ENCODE peak calls at places on chromosome 12, in five cellular contexts. E is body of pancreas, D is MM.1S, Q is Peyer's patch, U is HCT116. C is an unnamed sample. For H3K4me1, the result is how much of the 10 kb centered on the place peaks cover.

GRCh38 chr12:49907352-49907751 is 3.7 kb upstream of the FAIM2 start:
- DNase-seq in E (no peak), U (no peak), D (no peak), Q (no peak), C (no peak)

GRCh38 chr12:131092911-131093901 is 139.5 kb downstream of the ADGRD1 start:
- DNase-seq in D (peak), E (peak), U (no peak), Q (peak), C (no peak)

GRCh38 chr12:123761841-123762714 is at the start of gene DNAH10:
- DNase-seq in Q (peak), D (no peak), U (no peak), E (peak), C (no peak)

GRCh38 chr12:102010265-102010994 is 51.4 kb downstream of the WASHC3 start:
- DNase-seq in U (no peak), E (no peak), Q (no peak), D (no peak), C (no peak)

GRCh38 chr12:107491856-107492255 is 193.7 kb upstream of the PWP1 start:
- DNase-seq in U (no peak), D (no peak), E (no peak), Q (no peak), C (no peak)

GRCh38 chr12:51913071-51914033 is 6.0 kb downstream of the ACVRL1 start:
- DNase-seq in U (no peak), Q (no peak), D (no peak), E (no peak), C (no peak)

GRCh38 chr12:131116437-131117117 is 162.9 kb downstream of the ADGRD1 start:
- DNase-seq in E (no peak), U (no peak), Q (peak), D (no peak), C (no peak)

GRCh38 chr12:109534456-109534855 is 38.8 kb downstream of the MMAB start:
- DNase-seq in U (no peak), D (no peak), Q (no peak), E (no peak), C (no peak)

GRCh38 chr12:12922978-12923377 is 29.0 kb downstream of the GPRC5D start:
- DNase-seq in E (no peak), U (no peak), Q (no peak), D (no peak), C (no peak)

GRCh38 chr12:14836336-14837210 is 6.8 kb downstream of the ART4 start:
- DNase-seq in U (no peak), Q (no peak), D (no peak), E (no peak), C (no peak)

GRCh38 chr12:115872919-115873357 is 404.6 kb downstream of the MED13L start:
- DNase-seq in Q (no peak), U (peak), D (no peak), E (peak), C (peak)

GRCh38 chr12:24705741-24706358 is 243.1 kb downstream of the BCAT1 start:
- DNase-seq in E (no peak), Q (no peak), D (peak), U (no peak), C (no peak)

GRCh38 chr12:27101290-27101689 is 18.9 kb upstream of the C12orf71 start:
- DNase-seq in E (no peak), D (no peak), Q (no peak), U (no peak), C (no peak)

GRCh38 chr12:30417697-30418231 is 277.9 kb downstream of the IPO8 start:
- DNase-seq in D (no peak), Q (no peak), E (no peak), U (peak), C (no peak)

GRCh38 chr12:63937381-63938168 is 93.1 kb downstream of the SRGAP1 start:
- DNase-seq in U (no peak), D (no peak), E (no peak), Q (no peak), C (no peak)

GRCh38 chr12:81558031-81558430 is 201.1 kb downstream of the PPFIA2 start:
- DNase-seq in D (no peak), E (no peak), Q (no peak), U (no peak), C (no peak)

GRCh38 chr12:26402648-26403047 is 207.3 kb downstream of the SSPN start:
- DNase-seq in Q (no peak), D (peak), U (peak), E (peak), C (peak)

GRCh38 chr12:66044731-66045130 is 85.8 kb downstream of the LLPH start:
- DNase-seq in Q (no peak), E (no peak), U (no peak), D (no peak), C (no peak)

GRCh38 chr12:12909995-12910391 is 18.6 kb downstream of the GPRC5A start:
- DNase-seq in U (no peak), E (no peak), Q (no peak), D (no peak), C (no peak)

GRCh38 chr12:88944403-88944802 is 364.1 kb upstream of the KITLG start:
- DNase-seq in Q (no peak), E (no peak), U (peak), D (peak), C (no peak)

GRCh38 chr12:6165418-6165817 is 34.8 kb upstream of the CD9 start:
- DNase-seq in D (no peak), E (no peak), U (no peak), Q (no peak), C (no peak)

GRCh38 chr12:80445083-80445482 is 1.0 kb downstream of the PTPRQ start:
- DNase-seq in D (no peak), Q (no peak), E (no peak), U (no peak), C (no peak)

GRCh38 chr12:80187660-80188090 is 88.3 kb downstream of the OTOGL start:
- DNase-seq in D (peak), Q (no peak), E (no peak), U (no peak), C (no peak)

GRCh38 chr12:64478661-64479060 is 26.7 kb downstream of the TBK1 start:
- DNase-seq in D (no peak), U (no peak), E (no peak), Q (no peak), C (no peak)

GRCh38 chr12:95943231-95943842 is at the start of gene AMDHD1:
- DNase-seq in Q (peak), U (peak), E (peak), D (peak), C (peak)

GRCh38 chr12:95944108-95944704 is 1.1 kb downstream of the AMDHD1 start:
- DNase-seq in U (no peak), Q (no peak), D (no peak), E (no peak), C (no peak)

GRCh38 chr12:95942532-95943230 is at the start of gene CCDC38:
- DNase-seq in E (peak), D (peak), U (peak), Q (peak), C (peak)

GRCh38 chr12:95940514-95940913 is 1.9 kb downstream of the CCDC38 start:
- DNase-seq in D (no peak), U (no peak), Q (no peak), E (no peak), C (no peak)

DNA sequence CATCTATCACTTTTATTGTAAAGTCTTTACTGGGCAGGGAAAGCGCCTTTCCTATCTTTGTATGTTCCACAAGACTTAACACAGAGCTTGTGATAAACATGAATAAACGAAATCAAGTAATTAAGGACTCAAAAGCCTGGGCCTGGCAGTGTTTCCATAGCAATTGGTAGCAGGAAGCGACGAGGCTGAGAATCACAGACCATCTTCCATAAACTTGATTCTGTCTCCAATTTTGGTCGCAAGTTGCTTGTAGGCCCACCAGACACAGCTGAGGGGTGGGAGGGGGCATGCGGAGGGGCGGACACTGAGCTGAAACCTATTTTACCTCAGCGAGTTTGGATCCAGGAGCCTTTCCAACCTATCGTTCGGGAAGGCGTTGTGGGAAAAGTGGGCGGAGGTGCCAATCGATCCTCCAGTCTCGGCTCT is 295 bp downstream of the CCDC38 start:
- DNase-seq in Q (no peak), U (no peak), E (no peak), D (no peak), C (no peak)
- H3K27ac ChIP-seq in Q (peak), U (peak), E (peak), D (no peak), C (peak)

DNA sequence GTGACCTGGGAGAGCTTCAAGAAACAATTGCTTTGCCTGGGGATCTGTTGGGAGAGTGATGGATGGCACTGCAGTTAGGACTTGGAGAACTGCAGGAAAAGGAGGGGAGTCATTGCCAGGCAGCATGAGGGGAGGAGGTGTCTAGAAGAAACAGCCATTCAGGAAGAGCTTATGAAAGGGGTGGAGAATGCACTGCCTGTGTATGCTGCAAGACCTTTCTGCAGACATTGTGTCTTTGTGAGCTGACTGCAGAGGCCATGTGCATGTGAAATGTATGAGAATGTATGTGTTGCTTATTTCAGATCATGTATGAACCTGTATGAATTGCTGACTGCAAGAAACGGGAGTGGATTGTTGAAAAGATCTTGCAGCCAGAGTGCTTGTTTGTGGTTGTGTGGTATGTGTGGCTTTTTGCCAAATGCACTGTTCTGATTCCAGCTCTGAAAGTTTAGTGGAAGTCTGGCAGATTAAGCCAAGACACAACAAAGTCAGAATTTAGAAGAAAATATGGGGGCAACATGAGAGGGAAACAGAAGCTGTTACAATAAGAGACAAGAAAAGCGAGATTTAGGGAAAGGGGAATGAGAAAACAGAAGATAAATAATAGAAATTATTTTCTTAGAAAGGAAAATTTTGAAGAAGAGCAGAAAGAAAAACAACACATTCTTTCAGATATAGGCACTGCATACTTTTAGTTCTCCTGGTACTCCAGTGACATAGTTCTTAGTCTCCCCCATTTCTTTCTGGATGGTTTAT is 9.8 kb upstream of the RIMKLB start:
- DNase-seq in Q (no peak), U (peak), D (no peak), E (no peak), C (peak)
- H3K4me1 ChIP-seq in Q (under half), U (under half), D (under half), E (under half), C (under half)

GRCh38 chr12:121748571-121749265 is 36.2 kb downstream of the TMEM120B start:
- DNase-seq in D (no peak), U (no peak), E (no peak), Q (no peak), C (no peak)

GRCh38 chr12:121749267-121749666 is 36.7 kb downstream of the TMEM120B start:
- DNase-seq in U (no peak), Q (no peak), E (no peak), D (no peak), C (no peak)

GRCh38 chr12:121751034-121751433 is 38.5 kb downstream of the TMEM120B start:
- DNase-seq in D (no peak), E (no peak), U (no peak), Q (no peak), C (no peak)

GRCh38 chr12:121750507-121750955 is 38.0 kb downstream of the TMEM120B start:
- DNase-seq in U (no peak), D (no peak), E (no peak), Q (no peak), C (no peak)

DNA sequence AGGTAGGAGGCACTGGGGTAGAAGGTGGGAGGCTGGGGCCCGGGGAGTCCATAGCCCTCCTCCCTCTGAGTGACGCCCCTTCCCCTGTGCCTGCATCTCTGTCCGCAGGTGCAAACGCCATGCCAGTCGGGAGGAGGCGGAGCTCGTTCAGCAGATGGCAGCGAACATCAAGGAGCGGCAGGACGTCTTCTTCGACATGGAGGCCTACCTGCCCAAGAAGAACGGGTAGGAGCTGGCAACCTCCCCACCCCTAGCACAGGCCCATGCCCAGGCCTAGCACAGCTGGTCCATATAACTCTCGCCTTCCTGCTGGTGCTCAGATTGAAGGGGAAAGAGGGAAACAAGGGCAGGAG is 35.6 kb downstream of the TMEM120B start:
- DNase-seq in U (no peak), E (no peak), Q (no peak), D (no peak), C (no peak)
- H3K27ac ChIP-seq in U (no peak), E (no peak), Q (no peak), D (no peak), C (no peak)

DNA sequence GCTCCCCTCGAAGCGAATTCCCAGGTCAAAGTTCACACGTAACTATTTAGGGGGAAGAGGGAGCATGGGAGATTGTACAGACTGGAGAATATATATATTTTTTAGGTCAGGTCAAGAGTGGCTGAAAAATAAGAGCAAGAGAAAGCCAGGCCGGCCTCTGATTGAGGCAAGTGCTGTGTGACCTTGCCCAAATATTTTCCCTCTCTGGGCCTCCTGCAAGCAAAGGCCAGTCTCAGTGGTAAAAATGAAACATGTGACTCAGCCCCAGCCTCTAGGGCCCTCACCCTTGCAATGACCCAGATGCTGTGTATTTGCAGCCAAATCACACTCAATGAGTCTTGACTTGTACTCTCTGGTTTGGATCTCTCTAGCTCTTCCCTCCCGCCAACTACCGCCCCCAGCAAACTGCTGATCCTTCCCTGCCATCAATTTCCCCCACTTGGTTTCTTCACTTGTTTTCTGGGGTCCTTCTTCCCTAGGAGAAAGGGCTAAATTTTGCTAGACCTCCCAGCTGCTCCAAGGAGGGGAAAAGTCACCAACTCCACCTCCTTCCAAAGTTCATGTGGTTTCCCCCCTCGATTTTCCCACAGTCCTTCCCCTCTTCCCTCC is 34.0 kb downstream of the SMUG1 start:
- DNase-seq in E (no peak), Q (no peak), U (no peak), D (no peak), C (no peak)
- H3K4me1 ChIP-seq in E (under half), Q (under half), U (under half), D (under half), C (under half)

DNA sequence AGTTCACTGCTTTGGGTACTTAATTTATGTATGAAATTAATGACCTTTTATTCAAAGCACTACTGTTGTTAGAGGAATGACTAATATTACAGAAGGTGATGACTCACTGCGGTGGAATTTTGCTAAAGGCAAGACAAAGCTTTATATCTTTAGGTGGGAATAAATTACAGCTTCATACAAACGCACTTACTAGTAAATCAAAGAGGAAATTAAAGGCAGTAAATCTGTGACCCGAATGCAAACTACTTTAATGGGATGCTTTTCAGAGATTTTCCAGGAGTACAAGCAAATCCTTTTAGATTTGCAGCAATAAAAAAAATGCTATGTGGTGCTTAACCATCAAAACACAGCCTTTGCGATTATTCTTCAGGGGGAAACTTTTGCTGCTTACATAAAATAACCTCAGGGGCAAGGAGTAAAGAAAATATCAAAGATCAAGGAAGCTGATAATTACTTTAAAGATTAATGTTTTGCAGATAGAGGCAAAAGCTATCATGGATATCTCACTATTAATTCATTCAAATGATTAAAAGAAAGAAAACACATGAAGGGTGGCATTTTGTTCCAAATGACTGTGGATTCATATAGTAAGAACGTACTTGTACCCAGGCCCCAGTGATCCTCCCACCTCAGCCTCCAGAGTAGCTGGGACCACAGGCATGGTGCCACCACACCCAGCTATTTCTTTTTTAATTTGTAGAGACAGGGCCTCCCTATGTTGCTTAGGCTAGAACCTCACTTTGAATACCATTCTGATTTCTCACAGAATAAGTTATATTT is 98.9 kb downstream of the DENND5B start:
- DNase-seq in D (no peak), E (no peak), U (peak), Q (no peak), C (peak)
- H3K27ac ChIP-seq in D (no peak), E (no peak), U (peak), Q (no peak), C (no peak)

GRCh38 chr12:54000774-54001114 is 783 bp downstream of the HOXC9 start:
- DNase-seq in E (no peak), U (no peak), Q (no peak), D (no peak), C (no peak)
- H3K4me1 ChIP-seq in E (under half), U (under half), Q (under half), D (under half), C (under half)

GRCh38 chr12:69570000-69570516 is 15.2 kb upstream of the CCT2 start:
- DNase-seq in U (peak), E (no peak), D (no peak), Q (no peak), C (no peak)
- H3K27ac ChIP-seq in U (peak), E (no peak), D (no peak), Q (no peak), C (no peak)